ENCODE peak calls at places on chromosome 18, in ten cellular contexts. One of them, this sample, is unnamed.

GRCh38 chr18:79616651-79617518 is 62.7 kb upstream of the CTDP1 start:
- DNase-seq in thoracic aorta: no peak
- DNase-seq in PC-9: no peak
- DNase-seq in endodermal cell: peak; percentile 69
- DNase-seq in colonic mucosa: no peak
- DNase-seq in fibroblast of pulmonary artery: peak; percentile 26
- DNase-seq in fibroblast of mammary gland: peak; percentile 25
- DNase-seq in epithelial cell of esophagus: no peak
- DNase-seq in CD4-positive, alpha-beta memory T cell: no peak
- DNase-seq in Caco-2: no peak
- DNase-seq in this sample: peak; percentile 10

GRCh38 chr18:30687501-30687900 is 355.0 kb downstream of the DSC3 start:
- DNase-seq in thoracic aorta: no peak
- DNase-seq in PC-9: no peak
- DNase-seq in endodermal cell: no peak
- DNase-seq in colonic mucosa: no peak
- DNase-seq in fibroblast of pulmonary artery: no peak
- DNase-seq in fibroblast of mammary gland: no peak
- DNase-seq in epithelial cell of esophagus: no peak
- DNase-seq in CD4-positive, alpha-beta memory T cell: no peak
- DNase-seq in Caco-2: no peak
- DNase-seq in this sample: no peak

GRCh38 chr18:13252696-13253410 is 34.3 kb downstream of the LDLRAD4 start:
- DNase-seq in thoracic aorta: no peak
- DNase-seq in PC-9: no peak
- DNase-seq in endodermal cell: peak; percentile 50
- DNase-seq in colonic mucosa: no peak
- DNase-seq in fibroblast of pulmonary artery: no peak
- DNase-seq in fibroblast of mammary gland: no peak
- DNase-seq in epithelial cell of esophagus: no peak
- DNase-seq in CD4-positive, alpha-beta memory T cell: no peak
- DNase-seq in Caco-2: no peak
- DNase-seq in this sample: no peak

GRCh38 chr18:62030091-62030985 is 137.5 kb upstream of the RNF152 start:
- DNase-seq in thoracic aorta: no peak
- DNase-seq in PC-9: peak; percentile 38
- DNase-seq in endodermal cell: no peak
- DNase-seq in colonic mucosa: no peak
- DNase-seq in fibroblast of pulmonary artery: peak; percentile 23
- DNase-seq in fibroblast of mammary gland: no peak
- DNase-seq in epithelial cell of esophagus: no peak
- DNase-seq in CD4-positive, alpha-beta memory T cell: no peak
- DNase-seq in Caco-2: no peak
- DNase-seq in this sample: peak; percentile 50

GRCh38 chr18:70555046-70555445 is 266.2 kb downstream of the SOCS6 start:
- DNase-seq in thoracic aorta: no peak
- DNase-seq in PC-9: no peak
- DNase-seq in endodermal cell: no peak
- DNase-seq in colonic mucosa: no peak
- DNase-seq in fibroblast of pulmonary artery: no peak
- DNase-seq in fibroblast of mammary gland: no peak
- DNase-seq in epithelial cell of esophagus: peak; percentile 2
- DNase-seq in CD4-positive, alpha-beta memory T cell: no peak
- DNase-seq in Caco-2: no peak
- DNase-seq in this sample: no peak

GRCh38 chr18:80196528-80197320 is 50.6 kb downstream of the PARD6G start:
- DNase-seq in thoracic aorta: no peak
- DNase-seq in PC-9: no peak
- DNase-seq in endodermal cell: peak; percentile 67
- DNase-seq in colonic mucosa: no peak
- DNase-seq in fibroblast of pulmonary artery: peak; percentile 18
- DNase-seq in fibroblast of mammary gland: peak; percentile 28
- DNase-seq in epithelial cell of esophagus: peak; percentile 75
- DNase-seq in CD4-positive, alpha-beta memory T cell: no peak
- DNase-seq in Caco-2: no peak
- DNase-seq in this sample: peak; percentile 20

GRCh38 chr18:49041677-49042570 is 91.2 kb upstream of the SMAD7 start:
- DNase-seq in thoracic aorta: no peak
- DNase-seq in PC-9: no peak
- DNase-seq in endodermal cell: peak; percentile 86
- DNase-seq in colonic mucosa: peak; percentile 65
- DNase-seq in fibroblast of pulmonary artery: peak; percentile 73
- DNase-seq in fibroblast of mammary gland: peak; percentile 61
- DNase-seq in epithelial cell of esophagus: peak; percentile 71
- DNase-seq in CD4-positive, alpha-beta memory T cell: peak; percentile 52
- DNase-seq in Caco-2: no peak
- DNase-seq in this sample: peak; percentile 62

GRCh38 chr18:5461056-5461455 is 82.7 kb downstream of the EPB41L3 start:
- DNase-seq in thoracic aorta: no peak
- DNase-seq in PC-9: no peak
- DNase-seq in endodermal cell: no peak
- DNase-seq in colonic mucosa: no peak
- DNase-seq in fibroblast of pulmonary artery: no peak
- DNase-seq in fibroblast of mammary gland: no peak
- DNase-seq in epithelial cell of esophagus: no peak
- DNase-seq in CD4-positive, alpha-beta memory T cell: no peak
- DNase-seq in Caco-2: no peak
- DNase-seq in this sample: peak; percentile 57

GRCh38 chr18:70422061-70422965 is 133.5 kb downstream of the SOCS6 start:
- DNase-seq in thoracic aorta: peak; percentile 52
- DNase-seq in PC-9: peak; percentile 97
- DNase-seq in endodermal cell: no peak
- DNase-seq in colonic mucosa: peak; percentile 75
- DNase-seq in fibroblast of pulmonary artery: peak; percentile 94
- DNase-seq in fibroblast of mammary gland: peak; percentile 97
- DNase-seq in epithelial cell of esophagus: peak; percentile 86
- DNase-seq in CD4-positive, alpha-beta memory T cell: no peak
- DNase-seq in Caco-2: no peak
- DNase-seq in this sample: peak; percentile 94

GRCh38 chr18:42047721-42048120 is 92.7 kb downstream of the PIK3C3 start:
- DNase-seq in thoracic aorta: no peak
- DNase-seq in PC-9: no peak
- DNase-seq in endodermal cell: no peak
- DNase-seq in colonic mucosa: no peak
- DNase-seq in fibroblast of pulmonary artery: peak; percentile 11
- DNase-seq in fibroblast of mammary gland: peak; percentile 41
- DNase-seq in epithelial cell of esophagus: peak; percentile 45
- DNase-seq in CD4-positive, alpha-beta memory T cell: no peak
- DNase-seq in Caco-2: no peak
- DNase-seq in this sample: peak; percentile 13

GRCh38 chr18:48777026-48777736 is 173.6 kb downstream of the SMAD7 start:
- DNase-seq in thoracic aorta: no peak
- DNase-seq in PC-9: no peak
- DNase-seq in endodermal cell: peak; percentile 92
- DNase-seq in colonic mucosa: peak; percentile 59
- DNase-seq in fibroblast of pulmonary artery: peak; percentile 56
- DNase-seq in fibroblast of mammary gland: peak; percentile 34
- DNase-seq in epithelial cell of esophagus: peak; percentile 50
- DNase-seq in CD4-positive, alpha-beta memory T cell: peak; percentile 75
- DNase-seq in Caco-2: peak; percentile 42
- DNase-seq in this sample: peak; percentile 25

GRCh38 chr18:76689646-76690264 is 132.6 kb upstream of the ZNF236 start:
- DNase-seq in thoracic aorta: no peak
- DNase-seq in PC-9: no peak
- DNase-seq in endodermal cell: no peak
- DNase-seq in colonic mucosa: no peak
- DNase-seq in fibroblast of pulmonary artery: no peak
- DNase-seq in fibroblast of mammary gland: no peak
- DNase-seq in epithelial cell of esophagus: peak; percentile 18
- DNase-seq in CD4-positive, alpha-beta memory T cell: no peak
- DNase-seq in Caco-2: no peak
- DNase-seq in this sample: no peak

GRCh38 chr18:23127145-23127544 is 8.1 kb upstream of the CABLES1 start:
- DNase-seq in thoracic aorta: no peak
- DNase-seq in PC-9: no peak
- DNase-seq in endodermal cell: no peak
- DNase-seq in colonic mucosa: no peak
- DNase-seq in fibroblast of pulmonary artery: peak; percentile 67
- DNase-seq in fibroblast of mammary gland: no peak
- DNase-seq in epithelial cell of esophagus: no peak
- DNase-seq in CD4-positive, alpha-beta memory T cell: no peak
- DNase-seq in Caco-2: no peak
- DNase-seq in this sample: no peak

GRCh38 chr18:4831791-4832375 is 365.2 kb downstream of the AKAIN1 start:
- DNase-seq in thoracic aorta: no peak
- DNase-seq in PC-9: no peak
- DNase-seq in endodermal cell: no peak
- DNase-seq in colonic mucosa: no peak
- DNase-seq in fibroblast of pulmonary artery: no peak
- DNase-seq in fibroblast of mammary gland: no peak
- DNase-seq in epithelial cell of esophagus: peak; percentile 8
- DNase-seq in CD4-positive, alpha-beta memory T cell: no peak
- DNase-seq in Caco-2: no peak
- DNase-seq in this sample: no peak

GRCh38 chr18:10210077-10210476 is 244.4 kb upstream of the APCDD1 start:
- DNase-seq in thoracic aorta: no peak
- DNase-seq in PC-9: no peak
- DNase-seq in endodermal cell: no peak
- DNase-seq in colonic mucosa: no peak
- DNase-seq in fibroblast of pulmonary artery: no peak
- DNase-seq in fibroblast of mammary gland: no peak
- DNase-seq in epithelial cell of esophagus: no peak
- DNase-seq in CD4-positive, alpha-beta memory T cell: no peak
- DNase-seq in Caco-2: no peak
- DNase-seq in this sample: no peak

GRCh38 chr18:50720281-50720680 is 99.5 kb downstream of the MRO start:
- DNase-seq in thoracic aorta: no peak
- DNase-seq in PC-9: no peak
- DNase-seq in endodermal cell: no peak
- DNase-seq in colonic mucosa: no peak
- DNase-seq in fibroblast of pulmonary artery: no peak
- DNase-seq in fibroblast of mammary gland: no peak
- DNase-seq in epithelial cell of esophagus: no peak
- DNase-seq in CD4-positive, alpha-beta memory T cell: no peak
- DNase-seq in Caco-2: no peak
- DNase-seq in this sample: no peak

GRCh38 chr18:26506012-26506411 is 42.3 kb downstream of the KCTD1 start:
- DNase-seq in thoracic aorta: no peak
- DNase-seq in PC-9: no peak
- DNase-seq in endodermal cell: no peak
- DNase-seq in colonic mucosa: no peak
- DNase-seq in fibroblast of pulmonary artery: no peak
- DNase-seq in fibroblast of mammary gland: no peak
- DNase-seq in epithelial cell of esophagus: no peak
- DNase-seq in CD4-positive, alpha-beta memory T cell: no peak
- DNase-seq in Caco-2: no peak
- DNase-seq in this sample: no peak

GRCh38 chr18:10454800-10455550 is 540 bp downstream of the APCDD1 start:
- DNase-seq in thoracic aorta: no peak
- DNase-seq in PC-9: no peak
- DNase-seq in endodermal cell: peak; percentile 81
- DNase-seq in colonic mucosa: no peak
- DNase-seq in fibroblast of pulmonary artery: no peak
- DNase-seq in fibroblast of mammary gland: peak; percentile 9
- DNase-seq in epithelial cell of esophagus: peak; percentile 40
- DNase-seq in CD4-positive, alpha-beta memory T cell: no peak
- DNase-seq in Caco-2: no peak
- DNase-seq in this sample: no peak

GRCh38 chr18:74456409-74457042 is 582 bp downstream of the DIPK1C start:
- DNase-seq in thoracic aorta: no peak
- DNase-seq in PC-9: no peak
- DNase-seq in endodermal cell: peak; percentile 71
- DNase-seq in colonic mucosa: no peak
- DNase-seq in fibroblast of pulmonary artery: no peak
- DNase-seq in fibroblast of mammary gland: no peak
- DNase-seq in epithelial cell of esophagus: no peak
- DNase-seq in CD4-positive, alpha-beta memory T cell: no peak
- DNase-seq in Caco-2: no peak
- DNase-seq in this sample: no peak
- H3K4me3 ChIP-seq in thoracic aorta: peak overlapping the region; percentile 61
- H3K4me3 ChIP-seq in PC-9: no peak overlapping the region
- H3K4me3 ChIP-seq in endodermal cell: peak overlapping the region; percentile 79
- H3K4me3 ChIP-seq in colonic mucosa: peak overlapping the region; percentile 19
- H3K4me3 ChIP-seq in fibroblast of pulmonary artery: no peak overlapping the region
- H3K4me3 ChIP-seq in fibroblast of mammary gland: no peak overlapping the region
- H3K4me3 ChIP-seq in epithelial cell of esophagus: no peak overlapping the region
- H3K4me3 ChIP-seq in CD4-positive, alpha-beta memory T cell: no peak overlapping the region
- H3K4me3 ChIP-seq in Caco-2: peak overlapping the region; percentile 26
- H3K4me3 ChIP-seq in this sample: no peak overlapping the region

GRCh38 chr18:46261799-46262198 is 157.6 kb downstream of the HAUS1 start:
- DNase-seq in thoracic aorta: no peak
- DNase-seq in PC-9: no peak
- DNase-seq in endodermal cell: peak; percentile 54
- DNase-seq in colonic mucosa: no peak
- DNase-seq in fibroblast of pulmonary artery: no peak
- DNase-seq in fibroblast of mammary gland: no peak
- DNase-seq in epithelial cell of esophagus: peak; percentile 55
- DNase-seq in CD4-positive, alpha-beta memory T cell: no peak
- DNase-seq in Caco-2: no peak
- DNase-seq in this sample: no peak
- H3K4me3 ChIP-seq in thoracic aorta: no peak overlapping the region
- H3K4me3 ChIP-seq in PC-9: no peak overlapping the region
- H3K4me3 ChIP-seq in endodermal cell: no peak overlapping the region
- H3K4me3 ChIP-seq in colonic mucosa: no peak overlapping the region
- H3K4me3 ChIP-seq in fibroblast of pulmonary artery: no peak overlapping the region
- H3K4me3 ChIP-seq in fibroblast of mammary gland: no peak overlapping the region
- H3K4me3 ChIP-seq in epithelial cell of esophagus: no peak overlapping the region
- H3K4me3 ChIP-seq in CD4-positive, alpha-beta memory T cell: no peak overlapping the region
- H3K4me3 ChIP-seq in Caco-2: no peak overlapping the region
- H3K4me3 ChIP-seq in this sample: no peak overlapping the region

DNA sequence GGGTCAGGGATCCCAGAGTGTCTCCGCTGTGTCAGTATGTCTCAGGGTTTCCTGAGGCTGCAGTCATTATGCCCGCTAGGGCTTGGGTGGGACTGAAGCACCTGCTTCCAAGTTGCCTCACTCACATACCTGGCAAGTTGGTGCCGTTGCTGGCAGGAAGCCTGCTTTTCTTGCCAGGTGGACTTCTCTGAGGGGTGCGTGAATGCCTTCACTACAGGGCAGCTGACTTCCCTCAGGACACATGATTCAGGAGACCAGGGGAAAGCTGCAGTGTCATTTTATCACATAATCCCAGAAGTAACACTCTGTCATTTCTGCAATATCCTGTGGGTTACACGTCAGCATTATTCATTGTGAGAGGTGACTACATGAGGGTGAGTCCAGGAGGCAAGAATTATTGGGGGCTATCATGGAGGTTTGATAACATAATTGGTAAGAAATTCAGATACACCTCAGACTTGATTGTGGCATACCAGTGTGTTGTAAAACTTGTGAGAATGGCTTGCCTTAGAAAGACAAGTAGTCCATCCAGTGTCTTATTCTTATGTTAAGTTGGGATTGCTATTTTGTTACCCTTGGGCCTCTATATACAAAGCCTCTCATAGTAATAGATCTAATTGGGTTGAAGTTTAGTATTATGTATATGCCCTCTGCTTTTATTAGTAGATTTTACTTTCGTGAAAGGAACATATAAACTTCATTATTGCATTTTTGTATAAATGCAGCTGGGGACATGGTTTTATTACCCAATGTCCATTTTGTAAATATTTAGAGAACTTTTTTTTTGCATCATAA is 44.1 kb downstream of the NEDD4L start:
- DNase-seq in thoracic aorta: no peak
- DNase-seq in PC-9: peak; percentile 100
- DNase-seq in endodermal cell: peak; percentile 65
- DNase-seq in colonic mucosa: peak; percentile 74
- DNase-seq in fibroblast of pulmonary artery: no peak
- DNase-seq in fibroblast of mammary gland: peak; percentile 3
- DNase-seq in epithelial cell of esophagus: peak; percentile 98
- DNase-seq in CD4-positive, alpha-beta memory T cell: no peak
- DNase-seq in Caco-2: no peak
- DNase-seq in this sample: no peak
- H3K4me3 ChIP-seq in thoracic aorta: no peak overlapping the region
- H3K4me3 ChIP-seq in PC-9: no peak overlapping the region
- H3K4me3 ChIP-seq in endodermal cell: no peak overlapping the region
- H3K4me3 ChIP-seq in colonic mucosa: no peak overlapping the region
- H3K4me3 ChIP-seq in fibroblast of pulmonary artery: no peak overlapping the region
- H3K4me3 ChIP-seq in fibroblast of mammary gland: no peak overlapping the region
- H3K4me3 ChIP-seq in epithelial cell of esophagus: no peak overlapping the region
- H3K4me3 ChIP-seq in CD4-positive, alpha-beta memory T cell: no peak overlapping the region
- H3K4me3 ChIP-seq in Caco-2: no peak overlapping the region
- H3K4me3 ChIP-seq in this sample: no peak overlapping the region

GRCh38 chr18:7157760-7158159 is 40.2 kb upstream of the LAMA1 start:
- DNase-seq in thoracic aorta: no peak
- DNase-seq in PC-9: no peak
- DNase-seq in endodermal cell: peak; percentile 73
- DNase-seq in colonic mucosa: no peak
- DNase-seq in fibroblast of pulmonary artery: no peak
- DNase-seq in fibroblast of mammary gland: no peak
- DNase-seq in epithelial cell of esophagus: no peak
- DNase-seq in CD4-positive, alpha-beta memory T cell: no peak
- DNase-seq in Caco-2: peak; percentile 94
- DNase-seq in this sample: no peak
- H3K4me3 ChIP-seq in thoracic aorta: no peak overlapping the region
- H3K4me3 ChIP-seq in PC-9: no peak overlapping the region
- H3K4me3 ChIP-seq in endodermal cell: no peak overlapping the region
- H3K4me3 ChIP-seq in colonic mucosa: no peak overlapping the region
- H3K4me3 ChIP-seq in fibroblast of pulmonary artery: no peak overlapping the region
- H3K4me3 ChIP-seq in fibroblast of mammary gland: no peak overlapping the region
- H3K4me3 ChIP-seq in epithelial cell of esophagus: no peak overlapping the region
- H3K4me3 ChIP-seq in CD4-positive, alpha-beta memory T cell: no peak overlapping the region
- H3K4me3 ChIP-seq in Caco-2: no peak overlapping the region
- H3K4me3 ChIP-seq in this sample: no peak overlapping the region